ENCODE peak calls at places on chromosome 10, in seven cellular contexts. One of them, this sample, is unnamed.

GRCh38 chr10:5319863-5320262 is 44.9 kb upstream of the UCN3 start:
- DNase-seq in lower lobe of right lung: no peak
- DNase-seq in right atrium auricular region: no peak
- DNase-seq in AG04449: no peak
- DNase-seq in K562: no peak
- DNase-seq in cardiac muscle cell: no peak
- DNase-seq in hepatocyte: no peak
- DNase-seq in this sample: no peak

GRCh38 chr10:30637881-30638467 is 8.4 kb upstream of the LYZL2 start:
- DNase-seq in lower lobe of right lung: no peak
- DNase-seq in right atrium auricular region: no peak
- DNase-seq in AG04449: peak
- DNase-seq in K562: peak
- DNase-seq in cardiac muscle cell: peak
- DNase-seq in hepatocyte: peak
- DNase-seq in this sample: peak

GRCh38 chr10:92691591-92692084 is 1.9 kb downstream of the HHEX start:
- DNase-seq in lower lobe of right lung: peak
- DNase-seq in right atrium auricular region: no peak
- DNase-seq in AG04449: no peak
- DNase-seq in K562: peak
- DNase-seq in cardiac muscle cell: no peak
- DNase-seq in hepatocyte: no peak
- DNase-seq in this sample: no peak

GRCh38 chr10:3210251-3210650 is 37.7 kb upstream of the PITRM1 start:
- DNase-seq in lower lobe of right lung: no peak
- DNase-seq in right atrium auricular region: no peak
- DNase-seq in AG04449: no peak
- DNase-seq in K562: no peak
- DNase-seq in cardiac muscle cell: no peak
- DNase-seq in hepatocyte: no peak
- DNase-seq in this sample: no peak

GRCh38 chr10:17768506-17768905 is 16.5 kb downstream of the TMEM236 start:
- DNase-seq in lower lobe of right lung: no peak
- DNase-seq in right atrium auricular region: no peak
- DNase-seq in AG04449: no peak
- DNase-seq in K562: no peak
- DNase-seq in cardiac muscle cell: no peak
- DNase-seq in hepatocyte: no peak
- DNase-seq in this sample: no peak

GRCh38 chr10:13815766-13816165 is 229.0 kb downstream of the PRPF18 start:
- DNase-seq in lower lobe of right lung: no peak
- DNase-seq in right atrium auricular region: no peak
- DNase-seq in AG04449: no peak
- DNase-seq in K562: no peak
- DNase-seq in cardiac muscle cell: no peak
- DNase-seq in hepatocyte: no peak
- DNase-seq in this sample: no peak

GRCh38 chr10:71748671-71749191 is 24.6 kb downstream of the VSIR start:
- DNase-seq in lower lobe of right lung: peak
- DNase-seq in right atrium auricular region: peak
- DNase-seq in AG04449: no peak
- DNase-seq in K562: peak
- DNase-seq in cardiac muscle cell: peak
- DNase-seq in hepatocyte: no peak
- DNase-seq in this sample: no peak

GRCh38 chr10:68301790-68302502 is 29.9 kb upstream of the HNRNPH3 start:
- DNase-seq in lower lobe of right lung: no peak
- DNase-seq in right atrium auricular region: no peak
- DNase-seq in AG04449: peak
- DNase-seq in K562: peak
- DNase-seq in cardiac muscle cell: peak
- DNase-seq in hepatocyte: peak
- DNase-seq in this sample: peak

GRCh38 chr10:14605231-14605925 is 169.3 kb downstream of the FAM107B start:
- DNase-seq in lower lobe of right lung: no peak
- DNase-seq in right atrium auricular region: no peak
- DNase-seq in AG04449: no peak
- DNase-seq in K562: no peak
- DNase-seq in cardiac muscle cell: peak
- DNase-seq in hepatocyte: no peak
- DNase-seq in this sample: no peak

GRCh38 chr10:32004161-32004591 is 52.0 kb downstream of the KIF5B start:
- DNase-seq in lower lobe of right lung: no peak
- DNase-seq in right atrium auricular region: no peak
- DNase-seq in AG04449: no peak
- DNase-seq in K562: peak
- DNase-seq in cardiac muscle cell: no peak
- DNase-seq in hepatocyte: peak
- DNase-seq in this sample: no peak

GRCh38 chr10:25261571-25261970 is 86.8 kb downstream of the GPR158 start:
- DNase-seq in lower lobe of right lung: no peak
- DNase-seq in right atrium auricular region: no peak
- DNase-seq in AG04449: no peak
- DNase-seq in K562: no peak
- DNase-seq in cardiac muscle cell: no peak
- DNase-seq in hepatocyte: no peak
- DNase-seq in this sample: no peak

GRCh38 chr10:82925547-82925946 is 1050.6 kb downstream of the NRG3 start:
- DNase-seq in lower lobe of right lung: no peak
- DNase-seq in right atrium auricular region: no peak
- DNase-seq in AG04449: no peak
- DNase-seq in K562: no peak
- DNase-seq in cardiac muscle cell: no peak
- DNase-seq in hepatocyte: no peak
- DNase-seq in this sample: peak

GRCh38 chr10:83965473-83965872 is 173.8 kb upstream of the GHITM start:
- DNase-seq in lower lobe of right lung: no peak
- DNase-seq in right atrium auricular region: no peak
- DNase-seq in AG04449: no peak
- DNase-seq in K562: no peak
- DNase-seq in cardiac muscle cell: no peak
- DNase-seq in hepatocyte: no peak
- DNase-seq in this sample: no peak

GRCh38 chr10:63204667-63205391 is 71.7 kb downstream of the NRBF2 start:
- DNase-seq in lower lobe of right lung: no peak
- DNase-seq in right atrium auricular region: no peak
- DNase-seq in AG04449: no peak
- DNase-seq in K562: no peak
- DNase-seq in cardiac muscle cell: no peak
- DNase-seq in hepatocyte: no peak
- DNase-seq in this sample: no peak

GRCh38 chr10:57890691-57891090 is 377.0 kb downstream of the IPMK start:
- DNase-seq in lower lobe of right lung: no peak
- DNase-seq in right atrium auricular region: no peak
- DNase-seq in AG04449: no peak
- DNase-seq in K562: no peak
- DNase-seq in cardiac muscle cell: no peak
- DNase-seq in hepatocyte: no peak
- DNase-seq in this sample: no peak

GRCh38 chr10:88254091-88254490 is 329.0 kb downstream of the RNLS start:
- DNase-seq in lower lobe of right lung: no peak
- DNase-seq in right atrium auricular region: no peak
- DNase-seq in AG04449: no peak
- DNase-seq in K562: no peak
- DNase-seq in cardiac muscle cell: peak
- DNase-seq in hepatocyte: peak
- DNase-seq in this sample: no peak

GRCh38 chr10:47374611-47375536 is 9.2 kb downstream of the ZNF488 start:
- DNase-seq in lower lobe of right lung: no peak
- DNase-seq in right atrium auricular region: peak
- DNase-seq in AG04449: peak
- DNase-seq in K562: no peak
- DNase-seq in cardiac muscle cell: peak
- DNase-seq in hepatocyte: no peak
- DNase-seq in this sample: no peak

GRCh38 chr10:117421985-117422384 is 46.7 kb upstream of the PDZD8 start:
- DNase-seq in lower lobe of right lung: no peak
- DNase-seq in right atrium auricular region: no peak
- DNase-seq in AG04449: no peak
- DNase-seq in K562: no peak
- DNase-seq in cardiac muscle cell: no peak
- DNase-seq in hepatocyte: no peak
- DNase-seq in this sample: no peak

GRCh38 chr10:117420768-117421167 is 45.5 kb upstream of the PDZD8 start:
- DNase-seq in lower lobe of right lung: no peak
- DNase-seq in right atrium auricular region: no peak
- DNase-seq in AG04449: no peak
- DNase-seq in K562: no peak
- DNase-seq in cardiac muscle cell: no peak
- DNase-seq in hepatocyte: no peak
- DNase-seq in this sample: no peak

GRCh38 chr10:117424171-117424570 is 48.9 kb upstream of the PDZD8 start:
- DNase-seq in lower lobe of right lung: no peak
- DNase-seq in right atrium auricular region: no peak
- DNase-seq in AG04449: no peak
- DNase-seq in K562: no peak
- DNase-seq in cardiac muscle cell: no peak
- DNase-seq in hepatocyte: no peak
- DNase-seq in this sample: no peak

GRCh38 chr10:117418121-117418520 is 42.9 kb upstream of the PDZD8 start:
- DNase-seq in lower lobe of right lung: no peak
- DNase-seq in right atrium auricular region: no peak
- DNase-seq in AG04449: no peak
- DNase-seq in K562: no peak
- DNase-seq in cardiac muscle cell: no peak
- DNase-seq in hepatocyte: no peak
- DNase-seq in this sample: no peak

DNA sequence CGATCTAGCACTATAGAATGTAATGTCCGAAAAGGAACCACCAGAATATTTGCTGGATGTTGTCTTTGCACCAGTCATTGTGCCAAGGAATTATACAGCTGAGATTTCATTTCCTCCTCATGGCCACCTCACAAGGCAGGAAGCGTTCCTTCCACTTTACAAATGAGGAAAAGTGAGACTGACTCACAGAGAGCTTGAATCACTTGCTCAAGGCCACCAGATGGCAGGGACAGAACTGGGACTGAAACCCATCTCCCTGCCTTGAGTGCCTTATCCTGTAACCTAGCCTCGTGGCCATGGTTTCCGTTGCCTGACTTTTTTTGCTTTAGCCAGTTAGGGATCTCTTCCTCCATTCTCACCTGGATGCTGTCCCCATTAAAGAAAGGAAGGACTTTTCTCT is 44.7 kb upstream of the PDZD8 start:
- DNase-seq in lower lobe of right lung: no peak
- DNase-seq in right atrium auricular region: no peak
- DNase-seq in AG04449: no peak
- DNase-seq in K562: no peak
- DNase-seq in cardiac muscle cell: no peak
- DNase-seq in hepatocyte: no peak
- DNase-seq in this sample: no peak
- TF ChIP-seq CTCF in lower lobe of right lung: no peak
- TF ChIP-seq CTCF in right atrium auricular region: no peak
- TF ChIP-seq CTCF in AG04449: no peak
- TF ChIP-seq CTCF in K562: no peak
- TF ChIP-seq CTCF in cardiac muscle cell: no peak
- TF ChIP-seq CTCF in hepatocyte: no peak
- TF ChIP-seq CTCF in this sample: no peak

GRCh38 chr10:128149267-128149666 is 23.0 kb upstream of the MKI67 start:
- DNase-seq in lower lobe of right lung: no peak
- DNase-seq in right atrium auricular region: no peak
- DNase-seq in AG04449: no peak
- DNase-seq in K562: no peak
- DNase-seq in cardiac muscle cell: no peak
- DNase-seq in hepatocyte: no peak
- DNase-seq in this sample: no peak

GRCh38 chr10:128150551-128150950 is 24.3 kb upstream of the MKI67 start:
- DNase-seq in lower lobe of right lung: no peak
- DNase-seq in right atrium auricular region: no peak
- DNase-seq in AG04449: no peak
- DNase-seq in K562: no peak
- DNase-seq in cardiac muscle cell: no peak
- DNase-seq in hepatocyte: no peak
- DNase-seq in this sample: no peak

GRCh38 chr10:128147669-128148068 is 21.4 kb upstream of the MKI67 start:
- DNase-seq in lower lobe of right lung: no peak
- DNase-seq in right atrium auricular region: no peak
- DNase-seq in AG04449: peak
- DNase-seq in K562: no peak
- DNase-seq in cardiac muscle cell: peak
- DNase-seq in hepatocyte: no peak
- DNase-seq in this sample: no peak

GRCh38 chr10:128151031-128151430 is 24.8 kb upstream of the MKI67 start:
- DNase-seq in lower lobe of right lung: no peak
- DNase-seq in right atrium auricular region: no peak
- DNase-seq in AG04449: no peak
- DNase-seq in K562: no peak
- DNase-seq in cardiac muscle cell: no peak
- DNase-seq in hepatocyte: no peak
- DNase-seq in this sample: no peak

GRCh38 chr10:128150045-128150493 is 23.8 kb upstream of the MKI67 start:
- DNase-seq in lower lobe of right lung: peak
- DNase-seq in right atrium auricular region: no peak
- DNase-seq in AG04449: no peak
- DNase-seq in K562: peak
- DNase-seq in cardiac muscle cell: peak
- DNase-seq in hepatocyte: peak
- DNase-seq in this sample: no peak
- H3K4me3 ChIP-seq in lower lobe of right lung: peak
- H3K4me3 ChIP-seq in right atrium auricular region: peak
- H3K4me3 ChIP-seq in AG04449: peak
- H3K4me3 ChIP-seq in K562: peak
- H3K4me3 ChIP-seq in cardiac muscle cell: peak
- H3K4me3 ChIP-seq in hepatocyte: peak
- H3K4me3 ChIP-seq in this sample: peak

GRCh38 chr10:20492447-20492846 is 404.7 kb downstream of the NEBL start:
- DNase-seq in lower lobe of right lung: no peak
- DNase-seq in right atrium auricular region: no peak
- DNase-seq in AG04449: no peak
- DNase-seq in K562: no peak
- DNase-seq in cardiac muscle cell: no peak
- DNase-seq in hepatocyte: peak
- DNase-seq in this sample: no peak
- TF ChIP-seq CTCF in lower lobe of right lung: no peak
- TF ChIP-seq CTCF in right atrium auricular region: no peak
- TF ChIP-seq CTCF in AG04449: no peak
- TF ChIP-seq CTCF in K562: no peak
- TF ChIP-seq CTCF in cardiac muscle cell: no peak
- TF ChIP-seq CTCF in hepatocyte: peak
- TF ChIP-seq CTCF in this sample: peak

GRCh38 chr10:132037676-132037975 is 28.1 kb upstream of the JAKMIP3 start:
- DNase-seq in lower lobe of right lung: no peak
- DNase-seq in right atrium auricular region: no peak
- DNase-seq in AG04449: no peak
- DNase-seq in K562: no peak
- DNase-seq in cardiac muscle cell: no peak
- DNase-seq in hepatocyte: no peak
- DNase-seq in this sample: no peak

GRCh38 chr10:132039371-132039770 is 26.4 kb upstream of the JAKMIP3 start:
- DNase-seq in lower lobe of right lung: no peak
- DNase-seq in right atrium auricular region: no peak
- DNase-seq in AG04449: no peak
- DNase-seq in K562: no peak
- DNase-seq in cardiac muscle cell: no peak
- DNase-seq in hepatocyte: no peak
- DNase-seq in this sample: no peak

GRCh38 chr10:132036153-132036886 is 29.4 kb upstream of the JAKMIP3 start:
- DNase-seq in lower lobe of right lung: no peak
- DNase-seq in right atrium auricular region: no peak
- DNase-seq in AG04449: no peak
- DNase-seq in K562: no peak
- DNase-seq in cardiac muscle cell: peak
- DNase-seq in hepatocyte: peak
- DNase-seq in this sample: no peak

GRCh38 chr10:132035476-132035875 is 30.3 kb upstream of the JAKMIP3 start:
- DNase-seq in lower lobe of right lung: no peak
- DNase-seq in right atrium auricular region: no peak
- DNase-seq in AG04449: no peak
- DNase-seq in K562: no peak
- DNase-seq in cardiac muscle cell: no peak
- DNase-seq in hepatocyte: no peak
- DNase-seq in this sample: no peak

GRCh38 chr10:132036887-132037675 is 28.7 kb upstream of the JAKMIP3 start:
- DNase-seq in lower lobe of right lung: no peak
- DNase-seq in right atrium auricular region: no peak
- DNase-seq in AG04449: no peak
- DNase-seq in K562: no peak
- DNase-seq in cardiac muscle cell: no peak
- DNase-seq in hepatocyte: no peak
- DNase-seq in this sample: no peak
- H3K4me3 ChIP-seq in lower lobe of right lung: peak
- H3K4me3 ChIP-seq in right atrium auricular region: peak
- H3K4me3 ChIP-seq in AG04449: no peak
- H3K4me3 ChIP-seq in K562: no peak
- H3K4me3 ChIP-seq in cardiac muscle cell: peak
- H3K4me3 ChIP-seq in hepatocyte: peak
- H3K4me3 ChIP-seq in this sample: no peak